ENCODE peak calls at places on chromosomes 12 and 14, in four cellular contexts. Q, Z, C and O are unnamed samples.

GRCh38 chr14:99718031-99718810 is 34.1 kb downstream of the CYP46A1 start:
- DNase-seq in C (peak), Q (no peak), Z (no peak), O (no peak)

GRCh38 chr12:62519043-62519442 is 52.4 kb downstream of the MON2 start:
- DNase-seq in C (peak), Z (no peak), Q (no peak), O (no peak)

GRCh38 chr12:80814453-80814852 is 97.7 kb downstream of the MYF5 start:
- DNase-seq in Z (no peak), Q (no peak), C (no peak), O (no peak)

GRCh38 chr14:99884834-99885648 is 91.8 kb downstream of the EML1 start:
- DNase-seq in C (peak), Z (peak), Q (no peak), O (peak)

GRCh38 chr14:78701246-78701645 is 531.1 kb downstream of the NRXN3 start:
- DNase-seq in C (no peak), Z (no peak), Q (no peak), O (no peak)

GRCh38 chr12:53300187-53300586 is 692 bp downstream of the MYG1 start:
- DNase-seq in Z (peak), Q (no peak), C (no peak), O (no peak)

GRCh38 chr14:23478109-23478698 is 8.7 kb downstream of the NGDN start:
- DNase-seq in C (peak), Q (peak), Z (peak), O (peak)

GRCh38 chr12:94768398-94769039 is 118.2 kb upstream of the TMCC3 start:
- DNase-seq in Q (no peak), C (peak), Z (no peak), O (no peak)

GRCh38 chr12:94987806-94988205 is 15.7 kb downstream of the NDUFA12 start:
- DNase-seq in Z (no peak), C (no peak), Q (no peak), O (no peak)

GRCh38 chr12:48988030-48988649 is 10.0 kb downstream of the WNT1 start:
- DNase-seq in Q (peak), Z (no peak), C (no peak), O (peak)

GRCh38 chr14:75303415-75303814 is 24.8 kb downstream of the FOS start:
- DNase-seq in Z (no peak), C (peak), Q (peak), O (peak)

GRCh38 chr14:50678163-50678562 is 10.1 kb upstream of the SAV1 start:
- DNase-seq in Z (no peak), C (no peak), Q (no peak), O (no peak)

GRCh38 chr12:68538722-68539614 is 71.7 kb upstream of the RAP1B start:
- DNase-seq in Z (peak), C (no peak), Q (peak), O (no peak)

GRCh38 chr12:95262808-95263207 is 45.2 kb downstream of the VEZT start:
- DNase-seq in Z (no peak), C (no peak), Q (no peak), O (no peak)

GRCh38 chr12:21526053-21526452 is at the start of gene SPX:
- DNase-seq in Q (no peak), C (peak), Z (no peak), O (no peak)

GRCh38 chr14:68651652-68652432 is 141.0 kb downstream of the ZFP36L1 start:
- DNase-seq in Z (no peak), Q (no peak), C (no peak), O (no peak)

GRCh38 chr12:105334568-105334967 is 4.1 kb downstream of the C12orf75 start:
- DNase-seq in C (no peak), Q (no peak), Z (no peak), O (no peak)

GRCh38 chr12:124687695-124688301 is 120.4 kb upstream of the NCOR2 start:
- DNase-seq in C (peak), Q (no peak), Z (no peak), O (no peak)

GRCh38 chr14:102568115-102568614 is 24.3 kb upstream of the RCOR1 start:
- DNase-seq in Q (no peak), Z (peak), C (no peak), O (peak)

GRCh38 chr12:6925543-6926279 is 2.0 kb upstream of the ATN1 start:
- DNase-seq in Q (no peak), Z (no peak), C (peak), O (peak)

GRCh38 chr14:99752486-99753121 is 40.6 kb upstream of the EML1 start:
- DNase-seq in C (no peak), Q (no peak), Z (no peak), O (no peak)